ENCODE peak calls at places on chromosomes 5 and 9, in four cellular contexts. E is LoVo; Z is ACHN; N is activated naive CD8-positive, alpha-beta T cell treated with anti-CD3 and anti-CD28 coated beads for 36 hours. V is an unnamed sample.

GRCh38 chr9:20391208-20391607 is 231.1 kb downstream of the MLLT3 start:
- DNase-seq in E (no peak), Z (no peak), N (no peak), V (no peak)

GRCh38 chr9:135498381-135499126 is 1.9 kb upstream of the MRPS2 start:
- DNase-seq in E (no peak), Z (no peak), N (no peak), V (no peak)

GRCh38 chr5:91339053-91339710 is 43.9 kb downstream of the ARRDC3 start:
- DNase-seq in E (no peak), Z (no peak), N (no peak), V (peak; percentile 35)

GRCh38 chr5:28896949-28897348 is 1858.6 kb upstream of the CDH9 start:
- DNase-seq in E (peak; percentile 10), Z (peak; percentile 33), N (no peak), V (no peak)

GRCh38 chr9:108536836-108537601 is 318.8 kb downstream of the ACTL7B start:
- DNase-seq in E (no peak), Z (no peak), N (no peak), V (no peak)

GRCh38 chr9:112037281-112038016 is 137.6 kb downstream of the SUSD1 start:
- DNase-seq in E (no peak), Z (no peak), N (peak; percentile 63), V (peak; percentile 65)

GRCh38 chr9:76574171-76574767 is 115.3 kb downstream of the GCNT1 start:
- DNase-seq in E (no peak), Z (no peak), N (no peak), V (no peak)

GRCh38 chr9:134004881-134005280 is 12.8 kb upstream of the VAV2 start:
- DNase-seq in E (no peak), Z (no peak), N (no peak), V (no peak)

GRCh38 chr5:83475540-83476469 is 4.3 kb downstream of the VCAN start:
- DNase-seq in E (no peak), Z (peak; percentile 78), N (no peak), V (peak; percentile 69)

GRCh38 chr9:134775552-134775951 is 105.1 kb upstream of the FCN2 start:
- DNase-seq in E (no peak), Z (no peak), N (no peak), V (peak; percentile 49)

GRCh38 chr5:89008291-89008690 is 125.3 kb upstream of the MEF2C start:
- DNase-seq in E (no peak), Z (no peak), N (no peak), V (no peak)

GRCh38 chr5:76958976-76959767 is 6.3 kb downstream of the CRHBP start:
- DNase-seq in E (no peak), Z (peak; percentile 32), N (no peak), V (no peak)

V was measured in Caki2.